ENCODE peak calls at places on chromosomes 16 and 17, in four cellular contexts. G is K562, X is HL-60, Y is GM12878. L is an unnamed sample.

GRCh38 chr17:10118788-10119130 is 79.6 kb downstream of the GAS7 start:
- DNase-seq in G (no peak), X (peak), Y (no peak), L (no peak)

GRCh38 chr16:56367764-56368163 is 57.6 kb downstream of the AMFR start:
- DNase-seq in G (no peak), X (no peak), Y (no peak), L (no peak)

GRCh38 chr16:77868478-77868877 is 80.1 kb downstream of the VAT1L start:
- DNase-seq in G (no peak), X (no peak), Y (peak), L (no peak)

GRCh38 chr16:52785653-52786052 is 238.7 kb upstream of the TOX3 start:
- DNase-seq in G (no peak), X (no peak), Y (no peak), L (no peak)

GRCh38 chr16:85028638-85029412 is 1.2 kb downstream of the KIAA0513 start:
- DNase-seq in G (no peak), X (no peak), Y (no peak), L (peak)

GRCh38 chr17:17028059-17028877 is 14.0 kb upstream of the MPRIP start:
- DNase-seq in G (peak), X (no peak), Y (no peak), L (no peak)

GRCh38 chr17:76497979-76498885 is 3.0 kb downstream of the RHBDF2 start:
- DNase-seq in G (no peak), X (no peak), Y (no peak), L (no peak)

GRCh38 chr16:84227548-84227947 is 12.3 kb downstream of the KCNG4 start:
- DNase-seq in G (no peak), X (no peak), Y (no peak), L (no peak)

GRCh38 chr17:68035131-68035522 is 408 bp upstream of the KPNA2 start:
- DNase-seq in G (no peak), X (peak), Y (no peak), L (no peak)

GRCh38 chr17:17915183-17915582 is 57.0 kb downstream of the TOM1L2 start:
- DNase-seq in G (no peak), X (no peak), Y (no peak), L (no peak)

GRCh38 chr17:73560661-73561060 is 83.6 kb downstream of the SDK2 start:
- DNase-seq in G (no peak), X (no peak), Y (no peak), L (no peak)

GRCh38 chr16:9843424-9844013 is 338.7 kb downstream of the GRIN2A start:
- DNase-seq in G (no peak), X (no peak), Y (no peak), L (no peak)

GRCh38 chr16:30032083-30032819 is 1.2 kb upstream of the TLCD3B start:
- DNase-seq in G (peak), X (peak), Y (no peak), L (no peak)

GRCh38 chr16:35629001-35629400 is 2169.6 kb downstream of the TP53TG3F start:
- DNase-seq in G (no peak), X (no peak), Y (no peak), L (no peak)

GRCh38 chr16:57127836-57128235 is 35.5 kb downstream of the CPNE2 start:
- DNase-seq in G (no peak), X (no peak), Y (no peak), L (no peak)

GRCh38 chr16:48949636-48950035 is 332.0 kb downstream of the CBLN1 start:
- DNase-seq in G (no peak), X (no peak), Y (peak), L (no peak)

GRCh38 chr16:1174477-1175357 is 21.8 kb downstream of the CACNA1H start:
- DNase-seq in G (no peak), X (no peak), Y (no peak), L (no peak)

GRCh38 chr16:59698341-59698979 is 964.3 kb upstream of the GOT2 start:
- DNase-seq in G (no peak), X (no peak), Y (no peak), L (no peak)

GRCh38 chr17:13981881-13982280 is 87.4 kb upstream of the COX10 start:
- DNase-seq in G (no peak), X (no peak), Y (no peak), L (no peak)

GRCh38 chr17:60102632-60103047 is 23.9 kb upstream of the HEATR6 start:
- DNase-seq in G (no peak), X (peak), Y (no peak), L (no peak)

GRCh38 chr17:1179635-1180433 is at the start of gene ABR:
- DNase-seq in G (peak), X (no peak), Y (no peak), L (peak)

GRCh38 chr17:83073389-83074063 is 5.9 kb upstream of the METRNL start:
- DNase-seq in G (peak), X (no peak), Y (no peak), L (no peak)

GRCh38 chr17:83155128-83156081 is 76.0 kb downstream of the METRNL start:
- DNase-seq in G (no peak), X (no peak), Y (no peak), L (no peak)

DNA sequence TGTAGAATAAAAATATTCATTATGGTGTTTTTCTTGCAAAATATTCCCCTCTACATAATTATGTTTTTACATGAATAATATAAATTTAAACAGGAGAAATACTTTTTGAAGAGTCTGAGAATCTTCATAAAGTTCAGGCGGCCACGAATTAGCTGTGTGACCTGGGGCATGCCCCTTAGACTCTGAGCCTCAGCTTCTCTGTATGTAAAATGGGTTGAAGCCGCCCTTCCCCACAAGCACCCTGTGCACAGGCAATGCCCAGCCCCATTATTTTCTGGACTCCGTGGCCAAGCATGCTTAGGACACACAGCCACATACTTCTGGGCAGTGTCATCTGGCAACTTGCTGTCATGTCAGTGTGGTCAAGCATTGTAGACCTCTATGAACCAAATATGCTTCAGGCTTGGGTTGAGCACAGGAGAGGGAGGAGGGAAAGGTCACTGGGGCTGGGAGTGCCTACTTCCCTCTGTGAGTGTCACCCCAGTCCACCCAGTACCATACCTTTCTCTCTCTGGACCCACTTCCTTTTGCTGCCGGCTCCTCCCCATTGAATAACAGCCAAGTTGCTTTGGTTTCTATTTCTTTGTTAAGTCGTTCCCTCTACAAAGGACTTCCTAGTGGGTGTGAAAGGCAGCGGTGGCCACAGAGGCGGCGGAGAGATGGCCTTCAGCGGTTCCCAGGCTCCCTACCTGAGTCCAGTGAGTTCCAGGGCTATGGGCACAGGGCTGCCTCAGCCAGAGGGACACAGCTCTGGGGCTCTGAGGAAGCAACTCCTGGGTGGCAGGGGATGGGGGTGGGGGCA is at the start of gene LGALS9:
- DNase-seq in G (no peak), X (peak), Y (peak), L (no peak)
- TF ChIP-seq POLR2AphosphoS5 in G (no peak), X (no peak), Y (peak), L (peak)

DNA sequence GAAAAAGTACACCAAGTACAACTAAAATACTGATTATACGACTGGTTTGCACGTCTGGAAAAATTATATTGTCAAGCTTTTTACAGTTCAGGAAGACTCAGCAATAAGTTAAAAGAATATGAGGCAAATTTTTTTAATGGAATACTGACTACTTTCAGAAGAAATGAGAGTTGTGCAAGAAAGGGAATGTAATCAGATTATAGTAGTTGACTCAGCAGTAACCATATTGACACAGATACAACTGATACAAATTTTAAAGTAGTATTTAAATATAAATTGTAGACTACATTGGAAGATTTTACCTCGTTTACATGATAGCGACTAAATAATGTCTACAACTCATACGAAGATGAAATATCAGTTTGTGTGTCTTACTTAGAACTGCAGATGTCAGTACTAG is 16.7 kb downstream of the ASGR2 start:
- DNase-seq in G (no peak), X (no peak), Y (no peak), L (no peak)
- TF ChIP-seq SPI1 in G (no peak), X (no peak), Y (no peak), L (no peak)

DNA sequence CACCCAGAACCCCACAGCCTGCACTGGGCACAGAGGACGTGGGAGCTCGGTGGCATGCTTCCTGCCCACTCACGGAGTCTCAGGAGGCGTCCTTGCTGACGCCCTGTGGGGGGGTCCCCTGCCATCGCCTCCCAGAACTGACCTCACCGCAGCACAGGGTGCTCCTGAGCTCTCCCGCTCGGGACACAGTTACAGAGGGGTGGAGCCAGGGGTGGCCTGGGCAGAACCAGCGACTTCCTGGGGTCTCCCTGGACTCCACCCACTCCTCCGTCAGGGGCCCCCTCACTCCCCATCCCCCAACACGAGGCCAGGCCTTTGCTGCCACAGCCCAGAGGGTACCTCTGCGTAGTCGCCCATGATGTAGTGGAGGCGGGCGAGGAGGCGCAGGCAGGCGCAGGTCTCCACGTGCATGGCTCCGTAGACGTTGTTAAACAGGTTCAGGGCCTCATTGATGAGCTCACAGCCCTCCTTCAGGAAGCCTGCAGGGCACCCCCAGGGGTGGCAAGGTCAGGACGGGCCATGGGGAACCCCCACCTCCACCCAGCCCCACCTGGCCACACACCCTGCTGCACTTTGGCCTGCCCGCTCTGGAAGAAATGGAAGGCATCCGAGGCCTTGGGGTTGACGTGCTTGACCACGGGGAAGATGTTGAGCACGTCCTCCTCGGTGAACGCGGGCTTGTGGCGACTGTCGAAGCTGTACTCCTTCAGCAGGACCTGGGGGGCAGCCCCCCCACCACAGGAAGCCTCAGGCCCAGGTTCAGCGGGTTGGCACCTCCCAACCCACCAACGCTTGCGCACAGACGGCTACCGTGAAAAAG is 17.8 kb downstream of the CLUH start:
- DNase-seq in G (peak), X (no peak), Y (no peak), L (no peak)
- TF ChIP-seq POLR2AphosphoS5 in G (no peak), X (no peak), Y (no peak), L (no peak)

GRCh38 chr17:57939797-57940196 is 15.4 kb downstream of the CUEDC1 start:
- DNase-seq in G (no peak), X (peak), Y (peak), L (peak)

GRCh38 chr17:57941384-57942370 is 13.5 kb downstream of the CUEDC1 start:
- DNase-seq in G (no peak), X (no peak), Y (no peak), L (no peak)

GRCh38 chr17:57940217-57940616 is 15.0 kb downstream of the CUEDC1 start:
- DNase-seq in G (no peak), X (no peak), Y (no peak), L (no peak)

GRCh38 chr17:57943140-57943539 is 12.1 kb downstream of the CUEDC1 start:
- DNase-seq in G (no peak), X (peak), Y (no peak), L (no peak)

GRCh38 chr17:57940653-57941329 is 14.4 kb downstream of the CUEDC1 start:
- DNase-seq in G (no peak), X (no peak), Y (peak), L (no peak)
- TF ChIP-seq SPI1 in G (no peak), X (no peak), Y (no peak), L (no peak)

GRCh38 chr16:67108489-67108888 is 1.3 kb upstream of the PHAF1 start:
- DNase-seq in G (no peak), X (no peak), Y (no peak), L (no peak)
- TF ChIP-seq POLR2AphosphoS5 in G (no peak), X (no peak), Y (no peak), L (no peak)

GRCh38 chr16:86479419-86479818 is 30.9 kb upstream of the FOXF1 start:
- DNase-seq in G (no peak), X (no peak), Y (no peak), L (no peak)

GRCh38 chr16:86478779-86479178 is 31.5 kb upstream of the FOXF1 start:
- DNase-seq in G (no peak), X (no peak), Y (no peak), L (no peak)

GRCh38 chr16:86477642-86478041 is 32.7 kb upstream of the FOXF1 start:
- DNase-seq in G (no peak), X (no peak), Y (no peak), L (no peak)

GRCh38 chr16:86481607-86482006 is 28.7 kb upstream of the FOXF1 start:
- DNase-seq in G (no peak), X (no peak), Y (no peak), L (no peak)

GRCh38 chr16:86480444-86480843 is 29.9 kb upstream of the FOXF1 start:
- DNase-seq in G (no peak), X (no peak), Y (no peak), L (no peak)
- TF ChIP-seq SPI1 in G (no peak), X (no peak), Y (no peak), L (no peak)

DNA sequence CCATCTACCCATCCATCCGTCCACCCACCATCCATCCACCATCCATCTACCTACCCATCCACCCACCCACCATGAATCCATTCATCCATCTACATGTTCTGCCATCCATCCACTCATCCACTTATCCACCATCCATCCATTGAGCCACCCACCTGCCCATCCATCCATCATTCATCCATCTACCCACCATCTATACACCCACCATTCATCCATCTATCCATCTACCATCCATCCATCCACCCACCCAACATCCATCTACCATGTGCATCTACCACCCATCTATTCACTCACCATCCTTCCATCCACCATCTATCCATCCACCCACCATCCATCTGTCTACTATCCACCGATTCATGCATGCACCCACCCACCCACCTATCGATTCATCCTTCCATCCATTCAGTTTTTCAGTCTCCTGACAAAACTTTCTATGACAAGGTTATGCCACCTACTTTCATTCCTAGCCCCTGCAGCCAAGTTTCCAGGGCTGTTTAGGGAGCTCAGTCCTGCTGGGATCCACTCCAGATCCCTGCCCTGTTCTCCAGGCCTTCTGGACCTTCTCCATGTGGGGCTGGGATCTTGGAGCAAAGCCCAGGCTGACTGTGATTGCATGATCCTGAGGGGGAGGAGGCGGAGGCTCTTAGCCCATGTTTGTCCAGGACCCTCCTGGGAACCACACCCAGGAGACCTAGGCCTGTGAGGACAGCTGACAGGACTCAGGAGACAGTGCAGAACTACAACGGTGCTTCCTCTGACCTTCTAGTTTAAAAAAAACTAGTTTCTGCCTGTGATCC is 27.4 kb downstream of the BCO1 start:
- DNase-seq in G (no peak), X (no peak), Y (no peak), L (no peak)
- TF ChIP-seq POLR2AphosphoS5 in G (no peak), X (no peak), Y (no peak), L (no peak)

L was measured in GM12891.